ENCODE peak calls at places on chromosomes 11 and 22, in nine cellular contexts. M is right lobe of liver, L is psoas muscle, Y is ascending aorta, P is cardiac muscle cell, V is thoracic aorta, O is H9, N is fibroblast of lung, B is transverse colon. K is an unnamed sample.

GRCh38 chr22:30245181-30245984 is 1.2 kb downstream of the LIF start:
- DNase-seq in M (no peak), L (no peak), Y (no peak), P (no peak), V (no peak), O (peak; percentile 63), N (no peak), B (peak; percentile 56), K (no peak)

GRCh38 chr11:61816736-61817455 is at the start of gene FADS1:
- DNase-seq in M (peak; percentile 87), L (peak; percentile 91), Y (peak; percentile 78), P (peak; percentile 99), V (peak; percentile 61), O (peak; percentile 96), N (peak; percentile 94), B (peak; percentile 83), K (peak; percentile 94)

GRCh38 chr22:42626951-42627625 is 12.4 kb upstream of the POLDIP3 start:
- DNase-seq in M (no peak), L (no peak), Y (no peak), P (no peak), V (no peak), O (no peak), N (no peak), B (no peak), K (no peak)

GRCh38 chr11:57566035-57566504 is 1.4 kb downstream of the UBE2L6 start:
- DNase-seq in M (no peak), L (no peak), Y (no peak), P (peak; percentile 44), V (no peak), O (no peak), N (peak; percentile 45), B (peak; percentile 57), K (no peak)

GRCh38 chr22:21067901-21068680 is 22.3 kb downstream of the LRRC74B start:
- DNase-seq in M (no peak), L (no peak), Y (no peak), P (no peak), V (no peak), O (no peak), N (no peak), B (no peak), K (no peak)

GRCh38 chr22:36510966-36511881 is 4.4 kb upstream of the FOXRED2 start:
- DNase-seq in M (no peak), L (no peak), Y (no peak), P (peak; percentile 66), V (no peak), O (peak; percentile 71), N (peak; percentile 44), B (peak; percentile 34), K (no peak)

GRCh38 chr22:45273452-45274075 is 11.2 kb upstream of the UPK3A start:
- DNase-seq in M (no peak), L (no peak), Y (no peak), P (no peak), V (no peak), O (no peak), N (no peak), B (peak; percentile 84), K (no peak)

GRCh38 chr11:108754901-108755625 is 90.2 kb downstream of the DDX10 start:
- DNase-seq in M (no peak), L (no peak), Y (no peak), P (no peak), V (no peak), O (no peak), N (peak; percentile 46), B (no peak), K (no peak)

GRCh38 chr22:43159484-43160178 is 8.3 kb downstream of the TSPO start:
- DNase-seq in M (no peak), L (no peak), Y (no peak), P (no peak), V (no peak), O (peak; percentile 73), N (no peak), B (peak; percentile 92), K (no peak)

GRCh38 chr22:37638351-37639069 is 959 bp upstream of the SH3BP1 start:
- DNase-seq in M (no peak), L (no peak), Y (no peak), P (no peak), V (no peak), O (peak; percentile 45), N (no peak), B (peak; percentile 85), K (no peak)

GRCh38 chr22:37640591-37641250 is 1.3 kb downstream of the SH3BP1 start:
- DNase-seq in M (no peak), L (no peak), Y (no peak), P (no peak), V (no peak), O (no peak), N (no peak), B (peak; percentile 54), K (no peak)

GRCh38 chr22:37639070-37639760 is at the start of gene SH3BP1:
- DNase-seq in M (no peak), L (peak; percentile 62), Y (no peak), P (peak; percentile 78), V (no peak), O (peak; percentile 88), N (peak; percentile 21), B (peak; percentile 81), K (no peak)

GRCh38 chr22:37641251-37641949 is 1.9 kb downstream of the SH3BP1 start:
- DNase-seq in M (no peak), L (no peak), Y (no peak), P (no peak), V (no peak), O (no peak), N (no peak), B (peak; percentile 78), K (no peak)

DNA sequence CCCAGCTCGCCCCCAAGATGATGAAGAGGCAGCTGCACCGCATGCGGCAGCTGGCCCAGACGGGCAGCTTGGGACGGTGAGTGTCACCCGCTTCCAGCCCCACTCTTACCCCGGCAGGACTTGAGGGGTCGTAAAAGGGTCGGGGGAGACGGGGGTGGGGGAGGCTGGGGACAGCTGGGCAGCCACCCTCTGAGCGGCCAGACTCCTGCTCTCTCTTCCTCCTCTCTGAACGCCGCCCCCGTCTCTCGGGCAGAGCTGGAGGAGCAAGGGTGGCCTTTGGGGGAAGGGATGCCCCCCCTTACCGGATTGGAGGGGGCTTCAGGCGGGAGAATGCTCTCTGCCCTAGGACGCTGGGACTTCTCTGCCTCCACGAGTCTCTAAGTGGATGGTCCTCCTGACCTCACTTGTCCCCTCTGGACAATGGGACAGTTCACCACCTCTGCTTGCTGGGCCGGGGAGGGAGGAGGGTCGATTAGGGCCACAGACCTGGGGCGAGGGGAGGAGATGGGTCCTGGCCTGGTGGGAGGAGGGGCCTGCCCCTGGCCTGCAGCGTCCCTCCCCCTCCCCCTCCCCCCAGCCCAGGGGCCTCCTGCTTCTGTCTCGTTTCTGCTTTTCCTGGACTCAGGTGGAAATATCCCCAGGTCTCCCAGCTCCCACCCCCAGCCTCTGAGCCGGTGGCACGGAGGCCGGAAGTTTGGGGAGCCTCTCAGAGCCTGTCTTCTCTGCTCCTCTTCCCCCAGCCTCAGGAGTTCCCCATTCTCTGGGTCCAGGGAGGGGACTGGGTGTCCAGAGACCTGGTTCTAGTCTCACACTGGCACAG is 512 bp downstream of the SH3BP1 start:
- DNase-seq in M (no peak), L (no peak), Y (no peak), P (no peak), V (no peak), O (peak; percentile 58), N (no peak), B (peak; percentile 47), K (no peak)
- H3K27ac ChIP-seq in M (peak overlapping the region; percentile 31), L (no peak overlapping the region), Y (peak overlapping the region; percentile 23), P (no peak overlapping the region), V (no peak overlapping the region), O (no peak overlapping the region), N (no peak overlapping the region), B (peak overlapping the region; percentile 93), K (peak overlapping the region; percentile 42)

GRCh38 chr11:112163875-112164521 is at the start of gene IL18:
- DNase-seq in M (peak; percentile 71), L (peak; percentile 47), Y (peak; percentile 24), P (peak; percentile 31), V (no peak), O (peak; percentile 67), N (peak; percentile 25), B (peak; percentile 88), K (no peak)

GRCh38 chr11:112160452-112160851 is 3.4 kb downstream of the IL18 start:
- DNase-seq in M (no peak), L (no peak), Y (no peak), P (no peak), V (no peak), O (no peak), N (no peak), B (no peak), K (no peak)

GRCh38 chr11:112162761-112163669 is 879 bp downstream of the IL18 start:
- DNase-seq in M (no peak), L (no peak), Y (no peak), P (no peak), V (no peak), O (no peak), N (peak; percentile 44), B (no peak), K (no peak)

GRCh38 chr11:112159098-112159761 is 4.7 kb downstream of the IL18 start:
- DNase-seq in M (no peak), L (no peak), Y (no peak), P (no peak), V (no peak), O (no peak), N (no peak), B (no peak), K (no peak)

GRCh38 chr11:112161012-112161411 is 2.9 kb downstream of the IL18 start:
- DNase-seq in M (no peak), L (no peak), Y (no peak), P (no peak), V (no peak), O (no peak), N (no peak), B (no peak), K (no peak)
- H3K27ac ChIP-seq in M (no peak overlapping the region), L (peak overlapping the region; percentile 82), Y (no peak overlapping the region), P (no peak overlapping the region), V (no peak overlapping the region), O (no peak overlapping the region), N (no peak overlapping the region), B (peak overlapping the region; percentile 45), K (no peak overlapping the region)

GRCh38 chr11:47349521-47350095 is 2.9 kb downstream of the MYBPC3 start:
- DNase-seq in M (no peak), L (no peak), Y (no peak), P (no peak), V (no peak), O (no peak), N (no peak), B (no peak), K (no peak)
- H3K27ac ChIP-seq in M (no peak overlapping the region), L (no peak overlapping the region), Y (no peak overlapping the region), P (peak overlapping the region; percentile 68), V (no peak overlapping the region), O (no peak overlapping the region), N (no peak overlapping the region), B (no peak overlapping the region), K (no peak overlapping the region)

DNA sequence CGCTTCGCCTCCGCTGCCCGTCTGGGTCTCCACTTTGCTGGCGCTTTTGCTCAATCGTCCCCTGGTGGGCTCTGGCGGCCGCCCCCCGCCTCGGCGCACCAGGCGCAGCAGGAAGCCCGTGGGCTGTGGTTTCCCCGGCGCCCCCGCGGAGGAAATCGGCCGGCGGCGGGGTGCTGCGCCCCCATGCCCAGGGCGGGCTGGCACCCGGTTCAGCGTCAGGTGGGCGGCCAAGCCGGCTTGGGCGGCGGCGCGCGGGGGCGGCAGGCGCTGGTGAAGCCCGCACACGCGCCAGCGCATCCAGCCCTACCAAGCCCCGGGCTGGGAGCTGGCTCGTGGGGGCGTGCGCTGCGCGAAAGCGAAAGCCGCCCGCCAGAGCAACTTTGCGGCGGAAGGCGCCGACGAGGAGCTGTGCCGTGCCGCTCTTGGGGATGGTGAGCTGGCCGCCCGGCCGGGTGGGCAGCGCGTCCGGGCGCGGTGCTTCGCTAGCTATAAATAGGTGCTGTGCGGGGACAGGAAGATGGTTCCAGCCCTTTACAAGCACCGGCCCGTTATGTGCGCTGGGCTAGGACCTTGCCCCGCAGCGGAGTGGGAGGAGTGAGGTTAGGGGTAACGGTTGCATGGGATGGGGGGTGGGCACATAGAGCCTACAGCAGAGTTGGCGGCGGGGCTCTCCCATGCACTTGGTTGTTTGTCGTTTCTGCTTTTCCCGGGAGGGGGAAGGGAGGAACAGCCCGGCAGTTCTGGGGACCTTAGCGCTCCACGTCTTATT is 25.0 kb upstream of the SUSD2 start:
- DNase-seq in M (no peak), L (no peak), Y (no peak), P (peak; percentile 72), V (no peak), O (no peak), N (peak; percentile 58), B (peak; percentile 54), K (no peak)
- H3K27ac ChIP-seq in M (peak overlapping the region; percentile 40), L (peak overlapping the region; percentile 71), Y (peak overlapping the region; percentile 80), P (peak overlapping the region; percentile 54), V (peak overlapping the region; percentile 69), O (no peak overlapping the region), N (peak overlapping the region; percentile 66), B (peak overlapping the region; percentile 90), K (peak overlapping the region; percentile 51)

K was measured in substantia nigra.